ENCODE peak calls at places on chromosome 12, in ten cellular contexts. E is CD4-positive, CD25-positive, alpha-beta regulatory T cell; N is activated CD8-positive, alpha-beta memory T cell treated with anti-CD3 and anti-CD28 coated beads for 4 hours; G is NCI-H1105; T is stimulated activated effector memory CD8-positive, alpha-beta T cell treated with anti-CD3 and anti-CD28 coated beads, Interleukin-12 subunit alpha, Interleukin-12 subunit beta, amount 100 ng/mL, for 72 hours; R is RPMI8226; C is cardiac fibroblast; L is B cell; B is AG09309; O is stimulated activated CD8-positive, alpha-beta memory T cell treated with anti-CD3 and anti-CD28 coated beads, Interleukin-4, amount 100 ng/mL, for 48 hours. K is an unnamed sample.

GRCh38 chr12:109266106-109266879 is 42.8 kb downstream of the FOXN4 start:
- DNase-seq in E (no peak), N (no peak), G (no peak), T (no peak), R (no peak), C (no peak), L (no peak), B (no peak), O (no peak), K (no peak)

GRCh38 chr12:26119391-26119981 is 5.4 kb downstream of the BHLHE41 start:
- DNase-seq in E (peak), N (no peak), G (peak), T (no peak), R (peak), C (peak), L (peak), B (no peak), O (no peak), K (no peak)

GRCh38 chr12:109047081-109047805 is 5.1 kb upstream of the USP30 start:
- DNase-seq in E (no peak), N (no peak), G (no peak), T (peak), R (no peak), C (peak), L (no peak), B (no peak), O (no peak), K (no peak)

GRCh38 chr12:9760699-9761406 is at the start of gene CD69:
- DNase-seq in E (peak), N (peak), G (no peak), T (peak), R (no peak), C (no peak), L (no peak), B (no peak), O (peak), K (no peak)

GRCh38 chr12:132377147-132377546 is 47.8 kb upstream of the GALNT9 start:
- DNase-seq in E (no peak), N (no peak), G (no peak), T (no peak), R (no peak), C (no peak), L (no peak), B (no peak), O (no peak), K (no peak)

GRCh38 chr12:111100554-111100953 is 180.2 kb upstream of the MYL2 start:
- DNase-seq in E (no peak), N (no peak), G (no peak), T (no peak), R (no peak), C (no peak), L (no peak), B (no peak), O (no peak), K (no peak)

GRCh38 chr12:115964626-115965025 is 312.9 kb downstream of the MED13L start:
- DNase-seq in E (peak), N (no peak), G (no peak), T (no peak), R (no peak), C (no peak), L (no peak), B (no peak), O (no peak), K (no peak)

GRCh38 chr12:120126635-120127005 is 10.1 kb upstream of the RAB35 start:
- DNase-seq in E (no peak), N (no peak), G (no peak), T (no peak), R (no peak), C (peak), L (no peak), B (no peak), O (peak), K (no peak)

GRCh38 chr12:5328669-5329068 is 103.2 kb upstream of the NTF3 start:
- DNase-seq in E (no peak), N (no peak), G (no peak), T (no peak), R (no peak), C (no peak), L (no peak), B (no peak), O (no peak), K (no peak)

GRCh38 chr12:47885012-47885501 is 19.7 kb downstream of the VDR start:
- DNase-seq in E (peak), N (no peak), G (no peak), T (peak), R (no peak), C (no peak), L (no peak), B (no peak), O (peak), K (no peak)

GRCh38 chr12:128337456-128338160 is 70.6 kb downstream of the TMEM132C start:
- DNase-seq in E (no peak), N (no peak), G (no peak), T (no peak), R (no peak), C (no peak), L (no peak), B (no peak), O (no peak), K (no peak)

GRCh38 chr12:26523708-26524150 is 309.3 kb downstream of the ITPR2 start:
- DNase-seq in E (no peak), N (no peak), G (no peak), T (no peak), R (no peak), C (peak), L (no peak), B (peak), O (no peak), K (peak)

GRCh38 chr12:107514887-107515445 is 170.6 kb upstream of the PWP1 start:
- DNase-seq in E (no peak), N (no peak), G (no peak), T (no peak), R (no peak), C (peak), L (no peak), B (peak), O (no peak), K (no peak)

GRCh38 chr12:105459760-105460325 is 129.4 kb downstream of the C12orf75 start:
- DNase-seq in E (no peak), N (no peak), G (no peak), T (no peak), R (no peak), C (peak), L (no peak), B (no peak), O (no peak), K (no peak)

GRCh38 chr12:108890208-108890607 is 10.3 kb downstream of the DAO start:
- DNase-seq in E (no peak), N (no peak), G (no peak), T (no peak), R (peak), C (no peak), L (no peak), B (no peak), O (peak), K (no peak)

GRCh38 chr12:632102-632696 is 31.0 kb downstream of the NINJ2 start:
- DNase-seq in E (no peak), N (no peak), G (no peak), T (no peak), R (no peak), C (peak), L (no peak), B (peak), O (no peak), K (peak)

GRCh38 chr12:124453419-124454351 is 113.7 kb downstream of the NCOR2 start:
- DNase-seq in E (peak), N (peak), G (no peak), T (peak), R (peak), C (peak), L (peak), B (no peak), O (peak), K (peak)

GRCh38 chr12:26327975-26328635 is 132.7 kb downstream of the SSPN start:
- DNase-seq in E (no peak), N (no peak), G (no peak), T (no peak), R (peak), C (no peak), L (peak), B (no peak), O (no peak), K (no peak)

GRCh38 chr12:20507711-20508110 is 139.4 kb downstream of the PDE3A start:
- DNase-seq in E (no peak), N (no peak), G (no peak), T (no peak), R (no peak), C (peak), L (no peak), B (no peak), O (no peak), K (no peak)

GRCh38 chr12:47361389-47362031 is 281.8 kb upstream of the AMIGO2 start:
- DNase-seq in E (peak), N (no peak), G (no peak), T (peak), R (peak), C (no peak), L (peak), B (no peak), O (peak), K (no peak)

GRCh38 chr12:117907108-117907689 is 61.6 kb downstream of the KSR2 start:
- DNase-seq in E (no peak), N (no peak), G (peak), T (no peak), R (peak), C (no peak), L (no peak), B (no peak), O (no peak), K (no peak)

GRCh38 chr12:89450922-89451321 is 73.7 kb downstream of the GALNT4 start:
- DNase-seq in E (no peak), N (no peak), G (no peak), T (no peak), R (no peak), C (peak), L (no peak), B (peak), O (no peak), K (no peak)